ENCODE peak calls at places on chromosomes 13 and 19, in six cellular contexts. J is NT2/D1; V is CD8-positive, alpha-beta T cell; K is neural progenitor cell; I is MG63; R is ascending aorta. X is an unnamed sample. For H3K9me3, the result is how much of the 10 kb centered on the place peaks cover.

GRCh38 chr13:32737111-32737571 is 150.9 kb downstream of the PDS5B start:
- DNase-seq in J (no peak), V (no peak), K (no peak), I (no peak), R (no peak), X (no peak)

GRCh38 chr19:18430417-18431144 is 7.4 kb downstream of the ISYNA1 start:
- DNase-seq in J (no peak), V (peak), K (no peak), I (no peak), R (no peak), X (no peak)

GRCh38 chr19:34328982-34329381 is 36.0 kb upstream of the GPI start:
- DNase-seq in J (no peak), V (no peak), K (no peak), I (no peak), R (no peak), X (no peak)

GRCh38 chr19:11018179-11018578 is 57.3 kb downstream of the SMARCA4 start:
- DNase-seq in J (no peak), V (no peak), K (no peak), I (no peak), R (no peak), X (no peak)

GRCh38 chr13:24228852-24229458 is 68.4 kb downstream of the SPATA13 start:
- DNase-seq in J (peak), V (peak), K (peak), I (peak), R (no peak), X (no peak)

GRCh38 chr13:108728370-108728769 is 99.0 kb downstream of the MYO16 start:
- DNase-seq in J (peak), V (no peak), K (peak), I (no peak), R (no peak), X (peak)

GRCh38 chr19:49432141-49433073 is 7.2 kb downstream of the GFY start:
- DNase-seq in J (no peak), V (no peak), K (peak), I (no peak), R (no peak), X (no peak)

GRCh38 chr19:871446-872265 is 12.2 kb downstream of the CFD start:
- DNase-seq in J (no peak), V (no peak), K (peak), I (no peak), R (no peak), X (no peak)

GRCh38 chr19:50498219-50499056 is 12.6 kb downstream of the JOSD2 start:
- DNase-seq in J (no peak), V (no peak), K (no peak), I (no peak), R (no peak), X (no peak)

GRCh38 chr19:5036733-5037681 is 68.1 kb downstream of the KDM4B start:
- DNase-seq in J (no peak), V (no peak), K (no peak), I (no peak), R (no peak), X (no peak)

GRCh38 chr13:39159393-39159792 is 121.1 kb downstream of the NHLRC3 start:
- DNase-seq in J (no peak), V (no peak), K (no peak), I (no peak), R (no peak), X (no peak)

GRCh38 chr13:50845211-50845610 is 1.7 kb upstream of the DLEU7 start:
- DNase-seq in J (no peak), V (no peak), K (no peak), I (peak), R (no peak), X (no peak)

GRCh38 chr13:50844181-50844875 is 836 bp upstream of the DLEU7 start:
- DNase-seq in J (no peak), V (no peak), K (no peak), I (no peak), R (no peak), X (no peak)

GRCh38 chr13:50842246-50842645 is 1.2 kb downstream of the DLEU7 start:
- DNase-seq in J (no peak), V (no peak), K (no peak), I (no peak), R (no peak), X (no peak)

GRCh38 chr13:50842711-50843255 is 709 bp downstream of the DLEU7 start:
- DNase-seq in J (no peak), V (no peak), K (peak), I (no peak), R (no peak), X (no peak)

GRCh38 chr13:50843256-50844043 is at the start of gene DLEU7:
- DNase-seq in J (no peak), V (no peak), K (peak), I (no peak), R (no peak), X (no peak)
- H3K9me3 ChIP-seq in J (under half), V (under half), K (under half), I (under half), R (under half), X (under half)

GRCh38 chr19:13103961-13104847 is 1.5 kb upstream of the LYL1 start:
- DNase-seq in J (no peak), V (peak), K (peak), I (no peak), R (peak), X (no peak)
- H3K4me3 ChIP-seq in J (no peak), V (peak), K (no peak), I (no peak), R (peak), X (no peak)

GRCh38 chr13:79810018-79810417 is 329.1 kb downstream of the NDFIP2 start:
- DNase-seq in J (no peak), V (no peak), K (no peak), I (no peak), R (no peak), X (no peak)

GRCh38 chr13:79808475-79808874 is 327.5 kb downstream of the NDFIP2 start:
- DNase-seq in J (no peak), V (no peak), K (no peak), I (no peak), R (no peak), X (no peak)

GRCh38 chr13:79811170-79811569 is 330.2 kb downstream of the NDFIP2 start:
- DNase-seq in J (no peak), V (no peak), K (no peak), I (no peak), R (no peak), X (no peak)

GRCh38 chr13:79812070-79812850 is 331.3 kb downstream of the NDFIP2 start:
- DNase-seq in J (no peak), V (no peak), K (no peak), I (no peak), R (no peak), X (no peak)

GRCh38 chr13:79810671-79811070 is 329.7 kb downstream of the NDFIP2 start:
- DNase-seq in J (no peak), V (no peak), K (peak), I (no peak), R (no peak), X (no peak)
- H3K9me3 ChIP-seq in J (under half), V (under half), K (under half), I (under half), R (under half), X (under half)

DNA sequence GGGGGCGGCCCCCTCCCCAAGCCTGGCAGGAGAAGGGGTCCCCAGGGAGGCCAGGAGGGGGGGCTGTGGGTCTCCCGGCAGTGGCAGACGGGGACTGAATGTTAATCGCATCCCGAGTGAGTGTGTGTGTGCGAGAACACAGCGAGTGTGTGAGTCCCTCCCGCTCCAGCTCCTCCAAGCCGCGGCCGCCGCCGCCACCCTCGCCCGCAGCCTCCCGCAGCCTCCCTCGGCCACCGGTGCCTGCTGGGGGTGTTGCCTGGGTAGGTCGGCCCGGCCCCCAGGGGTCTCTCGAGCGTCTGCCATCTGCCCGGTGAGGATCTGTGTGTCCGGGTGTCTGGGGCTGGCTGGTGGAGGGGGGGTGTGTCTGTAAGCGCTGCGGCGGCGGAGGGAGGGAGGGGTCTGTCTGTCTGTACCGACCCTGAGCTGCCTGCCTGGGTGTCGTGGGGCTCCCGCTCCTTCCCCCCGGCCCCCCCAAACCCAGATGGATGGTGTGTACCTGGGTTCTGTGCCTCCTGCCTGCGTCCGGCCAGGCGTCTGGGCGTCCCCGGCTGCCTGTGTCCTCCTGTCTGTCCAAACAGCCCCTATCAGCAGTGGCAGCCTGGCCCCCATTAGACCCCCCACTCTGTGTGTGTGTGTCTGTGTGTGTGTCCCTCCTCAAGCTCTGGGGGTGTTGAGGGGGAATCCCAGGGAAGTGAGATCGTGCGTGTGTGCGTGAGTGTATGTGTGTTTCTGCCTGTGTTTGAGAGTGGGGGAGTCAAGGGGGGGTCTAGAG is at the start of gene GRIN2D:
- DNase-seq in J (no peak), V (peak), K (peak), I (no peak), R (no peak), X (no peak)
- H3K4me3 ChIP-seq in J (peak), V (peak), K (peak), I (no peak), R (peak), X (peak)

DNA sequence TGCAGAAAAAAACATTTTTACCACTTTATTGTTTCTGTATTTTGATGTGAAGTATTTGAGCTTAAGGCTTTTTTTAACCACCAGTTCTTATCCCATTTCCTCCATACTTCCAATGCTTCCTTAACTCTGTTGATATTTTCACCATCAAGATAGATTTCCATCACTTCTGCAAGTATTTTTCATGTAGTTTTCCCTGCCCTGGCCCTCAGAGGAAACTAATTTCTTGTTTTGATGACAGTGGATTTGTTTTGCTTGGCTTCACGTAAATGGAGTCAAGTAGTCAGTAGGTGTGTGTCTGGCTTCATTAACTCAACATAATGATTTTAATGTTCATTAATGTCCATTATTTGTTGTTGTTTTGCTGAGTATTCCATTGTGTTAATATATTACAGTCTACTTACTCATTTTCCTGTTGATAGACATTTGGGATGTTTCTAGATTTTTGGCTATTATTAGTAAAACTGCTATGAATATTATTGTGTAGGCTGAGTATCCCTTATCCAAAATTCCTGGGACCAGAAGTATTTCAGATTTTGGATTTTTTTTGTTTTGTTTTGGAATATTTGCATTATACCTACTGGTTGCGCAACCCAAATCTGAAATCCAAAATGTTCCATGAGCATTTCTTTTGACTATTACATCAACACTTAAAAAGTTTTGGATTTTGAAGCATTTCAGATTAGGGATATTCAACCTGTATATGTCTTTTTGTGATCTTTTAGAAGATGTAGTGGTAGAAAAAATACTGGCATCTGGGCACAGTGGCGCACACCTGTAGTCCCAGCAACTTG is 23.3 kb downstream of the ZNF582 start:
- DNase-seq in J (no peak), V (no peak), K (no peak), I (no peak), R (no peak), X (no peak)
- H3K9me3 ChIP-seq in J (half or more), V (under half), K (under half), I (under half), R (under half), X (under half)

DNA sequence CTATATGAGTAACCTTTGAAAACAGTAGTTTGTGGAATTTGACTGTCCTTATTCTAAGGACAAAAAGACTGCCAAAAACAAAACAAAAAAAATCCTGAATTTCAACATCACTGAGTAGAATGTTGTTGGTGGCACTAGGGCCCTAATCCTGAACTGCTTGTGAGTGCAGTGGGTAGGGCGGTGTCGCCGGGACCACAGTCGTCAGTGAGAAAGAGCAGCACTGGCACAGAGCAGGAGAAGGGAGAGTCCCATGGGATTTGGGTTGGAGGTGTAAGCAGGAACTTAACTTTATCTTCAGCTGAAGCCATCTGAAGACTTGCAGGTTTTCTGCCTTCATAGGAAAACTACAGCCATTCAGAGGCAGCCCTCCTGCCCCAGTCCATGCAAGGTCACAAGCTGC is 5.6 kb downstream of the PCID2 start:
- DNase-seq in J (no peak), V (no peak), K (no peak), I (no peak), R (no peak), X (no peak)
- H3K4me3 ChIP-seq in J (no peak), V (no peak), K (no peak), I (no peak), R (no peak), X (no peak)

DNA sequence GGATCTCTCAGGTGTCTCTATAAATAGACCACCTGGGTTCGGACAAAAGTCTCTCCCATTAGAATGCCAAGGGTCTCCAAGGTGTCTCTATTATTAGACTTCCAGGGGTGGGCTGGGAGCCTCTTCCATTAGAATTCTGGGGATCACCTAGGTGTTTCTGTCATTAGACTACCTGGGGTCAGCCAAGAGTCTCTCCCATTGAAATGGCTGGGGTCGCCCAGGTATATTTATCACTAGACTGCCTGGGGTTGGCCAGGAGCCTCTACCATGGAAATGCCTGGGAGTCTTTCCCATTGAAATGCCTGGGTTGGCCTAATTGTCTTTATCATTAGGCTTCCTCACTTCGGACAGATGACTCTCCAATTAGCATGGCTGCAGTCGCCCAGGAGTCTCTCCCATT is 1565.5 kb downstream of the UQCRFS1 start:
- DNase-seq in J (no peak), V (no peak), K (no peak), I (no peak), R (no peak), X (no peak)
- H3K9me3 ChIP-seq in J (under half), V (under half), K (under half), I (under half), R (under half), X (under half)

DNA sequence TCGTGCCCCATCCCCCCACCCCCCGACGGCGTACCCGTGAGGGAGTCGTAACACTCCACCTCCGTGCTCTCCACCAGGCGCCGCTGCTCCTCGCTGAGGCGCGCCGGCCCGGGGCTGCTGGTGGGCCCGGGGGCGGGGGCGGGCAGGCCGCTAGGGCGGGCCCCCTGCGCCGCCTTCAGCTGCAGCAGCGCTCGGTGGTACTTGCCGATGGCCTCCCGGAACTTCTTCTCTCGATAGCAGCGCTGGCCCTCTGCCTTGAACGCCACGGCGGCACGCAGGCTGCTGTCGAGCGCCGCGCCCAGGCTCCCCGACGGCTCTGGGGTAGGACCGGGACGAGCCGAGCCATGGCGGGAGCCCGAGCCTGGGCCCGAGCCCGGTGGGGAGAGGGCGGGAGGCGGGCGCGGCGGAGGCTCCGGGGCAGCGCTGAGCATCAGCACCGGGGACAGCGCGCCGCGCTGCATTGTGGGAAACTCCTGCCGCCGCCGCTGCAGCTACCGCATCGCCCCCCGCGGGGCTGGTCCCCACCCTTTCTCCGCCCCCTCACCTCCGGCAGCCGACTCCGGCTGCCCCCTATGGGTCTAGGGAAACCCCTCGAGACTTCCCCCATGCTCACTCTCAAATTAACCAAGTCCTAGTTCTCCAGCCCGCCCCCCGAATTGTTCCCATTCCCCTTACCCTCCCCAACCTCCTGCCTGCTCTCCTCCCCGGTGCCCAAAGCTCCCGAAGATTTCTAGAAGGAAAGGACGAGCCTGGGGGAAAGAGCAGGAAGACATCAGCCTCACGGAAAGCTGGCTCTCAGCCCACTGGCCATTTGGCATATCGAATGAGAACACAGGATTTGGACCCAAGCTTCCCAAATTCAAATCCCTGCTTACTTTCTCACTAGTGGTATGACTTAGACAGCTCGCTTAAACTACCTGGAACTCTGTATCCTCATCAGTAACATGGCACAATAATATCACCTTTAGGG is at the start of gene TTC9B:
- DNase-seq in J (peak), V (peak), K (peak), I (peak), R (no peak), X (no peak)
- H3K4me3 ChIP-seq in J (no peak), V (no peak), K (no peak), I (no peak), R (no peak), X (peak)